ENCODE peak calls at places on chromosomes 2 and 18, in five cellular contexts. One of them, this sample, is unnamed.

GRCh38 chr2:102619414-102620319 is at the start of gene SLC9A2:
- DNase-seq in heart right ventricle: no peak
- DNase-seq in naive thymus-derived CD4-positive, alpha-beta T cell: no peak
- DNase-seq in ovary: no peak
- DNase-seq in NT2/D1: no peak
- DNase-seq in this sample: peak; percentile 81

GRCh38 chr18:56702946-56703345 is 51.8 kb downstream of the WDR7 start:
- DNase-seq in ovary: no peak
- DNase-seq in naive thymus-derived CD4-positive, alpha-beta T cell: peak; percentile 16
- DNase-seq in heart right ventricle: no peak
- DNase-seq in NT2/D1: peak; percentile 3
- DNase-seq in this sample: peak; percentile 36

GRCh38 chr18:55988537-55988936 is 400.5 kb upstream of the TCF4 start:
- DNase-seq in ovary: no peak
- DNase-seq in heart right ventricle: peak; percentile 71
- DNase-seq in NT2/D1: no peak
- DNase-seq in naive thymus-derived CD4-positive, alpha-beta T cell: no peak
- DNase-seq in this sample: no peak

GRCh38 chr2:207148025-207148424 is 17.7 kb downstream of the KLF7 start:
- DNase-seq in naive thymus-derived CD4-positive, alpha-beta T cell: no peak
- DNase-seq in heart right ventricle: no peak
- DNase-seq in ovary: no peak
- DNase-seq in NT2/D1: no peak
- DNase-seq in this sample: no peak

GRCh38 chr2:177265386-177265690 is 811 bp upstream of the NFE2L2 start:
- DNase-seq in heart right ventricle: peak; percentile 70
- DNase-seq in ovary: no peak
- DNase-seq in NT2/D1: no peak
- DNase-seq in naive thymus-derived CD4-positive, alpha-beta T cell: no peak
- DNase-seq in this sample: no peak

GRCh38 chr18:45566025-45566740 is 49.1 kb upstream of the SLC14A2 start:
- DNase-seq in heart right ventricle: peak; percentile 34
- DNase-seq in ovary: no peak
- DNase-seq in NT2/D1: no peak
- DNase-seq in naive thymus-derived CD4-positive, alpha-beta T cell: no peak
- DNase-seq in this sample: no peak

GRCh38 chr2:68839260-68839833 is 31.9 kb downstream of the BMP10 start:
- DNase-seq in ovary: no peak
- DNase-seq in naive thymus-derived CD4-positive, alpha-beta T cell: no peak
- DNase-seq in heart right ventricle: no peak
- DNase-seq in NT2/D1: no peak
- DNase-seq in this sample: peak; percentile 59

GRCh38 chr18:78792094-78792493 is 187.5 kb upstream of the SALL3 start:
- DNase-seq in ovary: no peak
- DNase-seq in naive thymus-derived CD4-positive, alpha-beta T cell: no peak
- DNase-seq in heart right ventricle: no peak
- DNase-seq in NT2/D1: no peak
- DNase-seq in this sample: no peak

GRCh38 chr2:234630676-234631350 is 133.9 kb upstream of the ARL4C start:
- DNase-seq in heart right ventricle: no peak
- DNase-seq in naive thymus-derived CD4-positive, alpha-beta T cell: no peak
- DNase-seq in ovary: no peak
- DNase-seq in NT2/D1: no peak
- DNase-seq in this sample: no peak

GRCh38 chr18:44946529-44947113 is 265.9 kb downstream of the SETBP1 start:
- DNase-seq in ovary: no peak
- DNase-seq in NT2/D1: no peak
- DNase-seq in naive thymus-derived CD4-positive, alpha-beta T cell: no peak
- DNase-seq in heart right ventricle: no peak
- DNase-seq in this sample: no peak

GRCh38 chr2:54597153-54597827 is 126.2 kb upstream of the EML6 start:
- DNase-seq in naive thymus-derived CD4-positive, alpha-beta T cell: no peak
- DNase-seq in heart right ventricle: peak; percentile 75
- DNase-seq in ovary: peak; percentile 78
- DNase-seq in NT2/D1: no peak
- DNase-seq in this sample: no peak

GRCh38 chr18:77055429-77056310 is 76.9 kb downstream of the MBP start:
- DNase-seq in ovary: no peak
- DNase-seq in naive thymus-derived CD4-positive, alpha-beta T cell: no peak
- DNase-seq in heart right ventricle: no peak
- DNase-seq in NT2/D1: no peak
- DNase-seq in this sample: no peak

GRCh38 chr2:223765221-223765775 is 72.1 kb downstream of the AP1S3 start:
- DNase-seq in ovary: no peak
- DNase-seq in heart right ventricle: no peak
- DNase-seq in naive thymus-derived CD4-positive, alpha-beta T cell: no peak
- DNase-seq in NT2/D1: no peak
- DNase-seq in this sample: no peak

GRCh38 chr2:62150597-62151305 is 45.2 kb upstream of the B3GNT2 start:
- DNase-seq in ovary: no peak
- DNase-seq in naive thymus-derived CD4-positive, alpha-beta T cell: no peak
- DNase-seq in heart right ventricle: no peak
- DNase-seq in NT2/D1: no peak
- DNase-seq in this sample: peak; percentile 23

GRCh38 chr2:30615926-30616325 is 168.9 kb downstream of the LCLAT1 start:
- DNase-seq in naive thymus-derived CD4-positive, alpha-beta T cell: no peak
- DNase-seq in ovary: no peak
- DNase-seq in NT2/D1: no peak
- DNase-seq in heart right ventricle: no peak
- DNase-seq in this sample: no peak

GRCh38 chr18:75208055-75208835 is 694 bp downstream of the PTGR3 start:
- DNase-seq in naive thymus-derived CD4-positive, alpha-beta T cell: peak; percentile 45
- DNase-seq in heart right ventricle: peak; percentile 58
- DNase-seq in NT2/D1: no peak
- DNase-seq in ovary: peak; percentile 48
- DNase-seq in this sample: peak; percentile 74

GRCh38 chr18:75213610-75214009 is 3.0 kb downstream of the TSHZ1 start:
- DNase-seq in NT2/D1: no peak
- DNase-seq in heart right ventricle: no peak
- DNase-seq in ovary: no peak
- DNase-seq in naive thymus-derived CD4-positive, alpha-beta T cell: no peak
- DNase-seq in this sample: no peak

GRCh38 chr2:218418321-218418716 is 604 bp upstream of the VIL1 start:
- DNase-seq in heart right ventricle: no peak
- DNase-seq in naive thymus-derived CD4-positive, alpha-beta T cell: no peak
- DNase-seq in ovary: no peak
- DNase-seq in NT2/D1: no peak
- DNase-seq in this sample: no peak

GRCh38 chr2:196957881-196958525 is 31.5 kb upstream of the PGAP1 start:
- DNase-seq in NT2/D1: no peak
- DNase-seq in naive thymus-derived CD4-positive, alpha-beta T cell: no peak
- DNase-seq in ovary: no peak
- DNase-seq in heart right ventricle: no peak
- DNase-seq in this sample: no peak

GRCh38 chr2:188333751-188334524 is 42.3 kb downstream of the GULP1 start:
- DNase-seq in ovary: no peak
- DNase-seq in heart right ventricle: peak; percentile 40
- DNase-seq in naive thymus-derived CD4-positive, alpha-beta T cell: no peak
- DNase-seq in NT2/D1: no peak
- DNase-seq in this sample: no peak

GRCh38 chr2:189538402-189538801 is 42.2 kb downstream of the SLC40A1 start:
- DNase-seq in naive thymus-derived CD4-positive, alpha-beta T cell: no peak
- DNase-seq in heart right ventricle: no peak
- DNase-seq in NT2/D1: no peak
- DNase-seq in ovary: no peak
- DNase-seq in this sample: no peak

GRCh38 chr2:233479616-233480489 is 86.7 kb downstream of the USP40 start:
- DNase-seq in heart right ventricle: no peak
- DNase-seq in naive thymus-derived CD4-positive, alpha-beta T cell: no peak
- DNase-seq in ovary: no peak
- DNase-seq in NT2/D1: no peak
- DNase-seq in this sample: peak; percentile 61

GRCh38 chr18:50877545-50878265 is 1.2 kb upstream of the ME2 start:
- DNase-seq in naive thymus-derived CD4-positive, alpha-beta T cell: no peak
- DNase-seq in heart right ventricle: no peak
- DNase-seq in ovary: no peak
- DNase-seq in NT2/D1: no peak
- DNase-seq in this sample: no peak
- H3K4me3 ChIP-seq in naive thymus-derived CD4-positive, alpha-beta T cell: peak overlapping the region; percentile 61
- H3K4me3 ChIP-seq in heart right ventricle: peak overlapping the region; percentile 89
- H3K4me3 ChIP-seq in ovary: peak overlapping the region; percentile 89
- H3K4me3 ChIP-seq in NT2/D1: no peak overlapping the region
- H3K4me3 ChIP-seq in this sample: no peak overlapping the region

GRCh38 chr2:27223416-27223815 is 6.2 kb downstream of the CAD start:
- DNase-seq in naive thymus-derived CD4-positive, alpha-beta T cell: no peak
- DNase-seq in heart right ventricle: no peak
- DNase-seq in NT2/D1: no peak
- DNase-seq in ovary: no peak
- DNase-seq in this sample: no peak

GRCh38 chr2:27227501-27227900 is 10.3 kb downstream of the CAD start:
- DNase-seq in naive thymus-derived CD4-positive, alpha-beta T cell: no peak
- DNase-seq in NT2/D1: no peak
- DNase-seq in heart right ventricle: no peak
- DNase-seq in ovary: no peak
- DNase-seq in this sample: no peak

GRCh38 chr2:27221166-27221565 is 4.0 kb downstream of the CAD start:
- DNase-seq in heart right ventricle: no peak
- DNase-seq in naive thymus-derived CD4-positive, alpha-beta T cell: no peak
- DNase-seq in ovary: no peak
- DNase-seq in NT2/D1: no peak
- DNase-seq in this sample: no peak

GRCh38 chr2:27222407-27222806 is 5.2 kb downstream of the CAD start:
- DNase-seq in NT2/D1: no peak
- DNase-seq in naive thymus-derived CD4-positive, alpha-beta T cell: no peak
- DNase-seq in ovary: no peak
- DNase-seq in heart right ventricle: no peak
- DNase-seq in this sample: no peak

GRCh38 chr2:27225526-27225925 is 8.4 kb downstream of the CAD start:
- DNase-seq in NT2/D1: no peak
- DNase-seq in heart right ventricle: no peak
- DNase-seq in naive thymus-derived CD4-positive, alpha-beta T cell: no peak
- DNase-seq in ovary: no peak
- DNase-seq in this sample: no peak
- H3K36me3 ChIP-seq in NT2/D1: peaks cover 86% of the 10 kb centered on the region
- H3K36me3 ChIP-seq in heart right ventricle: peaks cover 98% of the 10 kb centered on the region
- H3K36me3 ChIP-seq in naive thymus-derived CD4-positive, alpha-beta T cell: peaks cover 20% of the 10 kb centered on the region
- H3K36me3 ChIP-seq in ovary: no peaks in the 10 kb centered on the region
- H3K36me3 ChIP-seq in this sample: peaks cover 53% of the 10 kb centered on the region

DNA sequence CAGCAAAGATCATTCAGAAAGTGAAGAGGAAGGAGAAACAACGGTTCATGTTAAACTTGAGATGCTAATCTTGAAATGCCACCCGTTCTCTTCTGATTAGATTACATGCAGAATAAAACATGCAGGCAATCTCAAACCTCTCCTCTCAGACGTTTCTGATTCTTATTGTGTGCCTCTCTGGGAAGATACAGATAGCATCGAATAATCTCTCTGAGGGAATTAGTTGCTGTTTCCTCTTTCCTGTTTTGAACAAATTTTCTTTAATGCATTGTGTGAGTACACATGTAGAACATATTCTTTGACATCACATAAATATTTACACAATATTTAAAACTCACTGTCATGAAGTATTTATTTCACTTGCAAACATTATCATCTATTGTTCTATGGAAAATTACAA is 313.5 kb downstream of the PRKCE start:
- DNase-seq in NT2/D1: no peak
- DNase-seq in naive thymus-derived CD4-positive, alpha-beta T cell: no peak
- DNase-seq in heart right ventricle: no peak
- DNase-seq in ovary: no peak
- DNase-seq in this sample: no peak
- H3K4me3 ChIP-seq in NT2/D1: no peak overlapping the region
- H3K4me3 ChIP-seq in naive thymus-derived CD4-positive, alpha-beta T cell: no peak overlapping the region
- H3K4me3 ChIP-seq in heart right ventricle: no peak overlapping the region
- H3K4me3 ChIP-seq in ovary: no peak overlapping the region
- H3K4me3 ChIP-seq in this sample: no peak overlapping the region

GRCh38 chr18:22171263-22171838 is 2.0 kb downstream of the GATA6 start:
- DNase-seq in ovary: peak; percentile 30
- DNase-seq in heart right ventricle: no peak
- DNase-seq in naive thymus-derived CD4-positive, alpha-beta T cell: no peak
- DNase-seq in NT2/D1: no peak
- DNase-seq in this sample: peak; percentile 68
- H3K36me3 ChIP-seq in ovary: no peaks in the 10 kb centered on the region
- H3K36me3 ChIP-seq in heart right ventricle: peaks cover 19% of the 10 kb centered on the region
- H3K36me3 ChIP-seq in naive thymus-derived CD4-positive, alpha-beta T cell: no peaks in the 10 kb centered on the region
- H3K36me3 ChIP-seq in NT2/D1: peaks cover 7% of the 10 kb centered on the region
- H3K36me3 ChIP-seq in this sample: no peaks in the 10 kb centered on the region

This sample was measured in H7.